ENCODE peak calls at places on chromosome X, in six cellular contexts. Z is lung; M is CD8-positive, alpha-beta T cell; I is RWPE1; Y is substantia nigra; Q is transverse colon. L is an unnamed sample.

GRCh38 chrX:133649659-133650058 is 234.4 kb upstream of the GPC4 start:
- DNase-seq in Z (no peak), M (no peak), I (no peak), Y (no peak), Q (no peak), L (no peak)

GRCh38 chrX:150940844-150941495 is 42.2 kb upstream of the HMGB3 start:
- DNase-seq in Z (no peak), M (no peak), I (no peak), Y (no peak), Q (peak; percentile 32), L (no peak)

GRCh38 chrX:106621836-106622235 is 10.1 kb downstream of the RADX start:
- DNase-seq in Z (no peak), M (no peak), I (no peak), Y (no peak), Q (no peak), L (no peak)

GRCh38 chrX:130393451-130394074 is 8.1 kb upstream of the GPR119 start:
- DNase-seq in Z (peak; percentile 36), M (no peak), I (peak; percentile 45), Y (peak; percentile 10), Q (peak; percentile 16), L (no peak)

GRCh38 chrX:71198066-71198465 is 25.0 kb upstream of the GJB1 start:
- DNase-seq in Z (no peak), M (no peak), I (no peak), Y (no peak), Q (no peak), L (no peak)

GRCh38 chrX:9310596-9310995 is 154.3 kb upstream of the TBL1X start:
- DNase-seq in Z (no peak), M (no peak), I (no peak), Y (no peak), Q (no peak), L (no peak)

GRCh38 chrX:49761481-49761880 is 65.7 kb upstream of the PAGE1 start:
- DNase-seq in Z (no peak), M (no peak), I (no peak), Y (no peak), Q (no peak), L (no peak)

GRCh38 chrX:25524150-25524549 is 508.4 kb upstream of the ARX start:
- DNase-seq in Z (no peak), M (no peak), I (no peak), Y (no peak), Q (no peak), L (peak; percentile 6)

DNA sequence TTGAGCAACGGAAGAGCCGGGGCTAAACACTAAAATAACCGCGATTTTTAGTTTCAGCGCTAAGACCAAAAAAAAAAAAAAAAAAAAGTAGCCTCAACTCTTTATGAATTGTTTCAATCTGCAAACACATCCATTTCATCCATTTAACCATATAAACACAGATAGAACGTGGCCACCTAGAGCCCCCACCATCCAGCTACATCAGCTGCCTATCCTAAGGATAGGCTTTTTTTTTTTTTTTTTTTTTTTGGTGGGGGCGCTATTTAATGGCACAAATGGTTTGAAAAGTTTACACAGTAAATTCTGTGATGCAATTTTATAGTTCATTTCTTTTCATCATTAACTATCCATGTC is 492 bp upstream of the HDAC8 start:
- DNase-seq in Z (no peak), M (no peak), I (no peak), Y (no peak), Q (no peak), L (no peak)
- H3K27ac ChIP-seq in Z (peak overlapping the region; percentile 91), M (no peak overlapping the region), I (no peak overlapping the region), Y (no peak overlapping the region), Q (no peak overlapping the region), L (peak overlapping the region; percentile 48)

DNA sequence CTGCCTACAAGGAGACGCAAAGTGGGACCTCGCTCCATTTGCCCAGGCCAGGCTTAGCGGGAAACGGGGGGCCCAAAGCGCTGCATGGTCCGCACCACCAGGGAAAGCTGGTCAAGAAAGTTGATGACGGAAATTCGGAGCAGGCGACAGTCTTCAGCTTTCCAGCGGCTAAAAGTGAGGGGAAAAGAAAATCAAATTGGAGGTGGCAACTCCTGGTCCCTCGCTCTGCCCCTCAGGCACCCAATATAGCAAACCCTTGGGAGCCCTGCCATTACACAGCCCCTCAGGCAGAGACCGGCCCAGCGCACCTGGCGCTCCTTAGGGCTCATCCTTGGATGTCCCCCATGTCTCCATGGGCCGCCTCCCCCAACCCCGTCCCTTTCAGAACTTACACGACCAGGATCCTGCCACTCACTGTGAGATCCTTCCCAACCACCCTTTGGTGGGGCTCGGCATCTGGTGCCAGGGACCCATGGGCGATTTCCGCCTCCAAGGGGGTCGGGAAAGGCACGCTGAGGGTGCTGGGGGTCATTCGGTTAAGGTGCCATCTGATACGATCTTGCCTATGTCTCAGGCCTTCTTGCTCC is 1.1 kb downstream of the LAGE3 start:
- DNase-seq in Z (no peak), M (no peak), I (no peak), Y (no peak), Q (no peak), L (no peak)
- H3K27ac ChIP-seq in Z (no peak overlapping the region), M (peak overlapping the region; percentile 66), I (peak overlapping the region; percentile 87), Y (peak overlapping the region; percentile 84), Q (peak overlapping the region; percentile 83), L (no peak overlapping the region)

GRCh38 chrX:81120270-81120935 is 81.3 kb downstream of the HMGN5 start:
- DNase-seq in Z (no peak), M (no peak), I (no peak), Y (no peak), Q (no peak), L (no peak)
- H3K27ac ChIP-seq in Z (no peak overlapping the region), M (no peak overlapping the region), I (no peak overlapping the region), Y (no peak overlapping the region), Q (peak overlapping the region; percentile 78), L (no peak overlapping the region)

DNA sequence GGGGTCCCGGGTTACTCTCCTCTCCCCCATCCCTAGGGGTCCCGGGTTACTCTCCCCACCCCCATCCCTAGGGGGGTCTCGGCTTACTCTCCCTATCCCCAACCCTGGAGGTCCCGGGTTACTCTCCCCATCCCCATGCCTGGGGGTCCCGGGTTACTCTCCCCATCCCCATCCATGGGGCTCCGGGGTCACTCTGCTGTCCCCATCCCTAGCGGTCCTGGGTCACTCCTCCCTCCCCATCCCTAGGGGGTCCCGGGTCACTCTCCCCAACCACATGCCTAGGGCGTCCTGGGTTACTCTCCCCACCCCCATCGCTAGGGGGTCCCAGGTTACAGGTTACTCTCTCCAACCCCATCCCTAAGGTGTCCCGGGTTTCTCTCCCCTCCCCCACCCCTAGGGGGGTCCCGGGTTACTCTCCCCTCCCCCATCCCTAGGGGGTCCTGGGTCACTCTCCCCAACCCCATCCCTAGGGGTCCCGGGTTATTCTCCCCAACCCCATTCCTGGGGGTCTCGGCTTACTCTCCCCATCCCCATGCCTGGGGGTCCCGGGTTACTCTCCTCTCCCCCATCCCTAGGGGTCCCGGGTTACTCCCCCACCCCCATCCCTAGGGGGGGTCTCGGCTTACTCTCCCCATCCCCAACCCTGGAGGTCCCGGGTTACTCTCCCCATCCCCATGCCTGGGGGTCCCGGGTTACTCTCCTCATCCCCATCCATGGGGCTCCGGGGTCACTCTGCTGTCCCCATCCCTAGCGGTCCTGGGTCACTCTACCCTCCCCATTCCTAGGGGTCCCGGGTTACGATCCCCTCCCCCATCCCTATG is 823 bp downstream of the ASMTL start:
- DNase-seq in Z (peak; percentile 39), M (peak; percentile 50), I (no peak), Y (no peak), Q (peak; percentile 33), L (no peak)
- H3K27ac ChIP-seq in Z (no peak overlapping the region), M (peak overlapping the region; percentile 62), I (peak overlapping the region; percentile 85), Y (peak overlapping the region; percentile 77), Q (peak overlapping the region; percentile 85), L (no peak overlapping the region)

L was measured in epithelial cell of prostate.